ENCODE peak calls at places on chromosomes 13 and 19, in ten cellular contexts. A is EH; K is neural crest cell; X is foreskin keratinocyte; J is stromal cell of bone marrow; P is stimulated activated CD8-positive, alpha-beta memory T cell treated with anti-CD3 and anti-CD28 coated beads, Interleukin-4, amount 100 ng/mL, for 1 hour; C is GM23338; W is omental fat pad; Y is dorsolateral prefrontal cortex; D is activated naive CD8-positive, alpha-beta T cell treated with anti-CD3 and anti-CD28 coated beads for 36 hours. U is an unnamed sample.

GRCh38 chr13:22517544-22517943 is 663.2 kb upstream of the SGCG start:
- DNase-seq in P (no peak), X (no peak), Y (no peak), C (peak; percentile 35), J (no peak), D (no peak), A (no peak), W (no peak), K (no peak), U (no peak)

GRCh38 chr13:49669735-49670309 is 21.5 kb downstream of the EBPL start:
- DNase-seq in A (peak; percentile 78), K (peak; percentile 45), J (peak; percentile 57), C (peak; percentile 80), D (no peak), W (no peak), X (peak; percentile 43), Y (peak; percentile 54), P (no peak), U (peak; percentile 77)

GRCh38 chr13:106367361-106367781 is 168.1 kb downstream of the EFNB2 start:
- DNase-seq in J (no peak), A (no peak), D (no peak), C (no peak), Y (no peak), K (no peak), P (no peak), X (no peak), W (no peak), U (no peak)

GRCh38 chr13:19587635-19588300 is 26.4 kb upstream of the TPTE2 start:
- DNase-seq in X (peak; percentile 56), C (peak; percentile 62), K (no peak), J (peak; percentile 11), P (no peak), D (peak; percentile 17), A (peak; percentile 64), Y (no peak), W (no peak), U (no peak)

GRCh38 chr13:33727356-33728083 is 90.4 kb upstream of the RFC3 start:
- DNase-seq in Y (no peak), J (no peak), C (no peak), W (no peak), K (no peak), X (no peak), P (no peak), A (no peak), D (no peak), U (no peak)

GRCh38 chr19:30978639-30979038 is 370.6 kb downstream of the TSHZ3 start:
- DNase-seq in K (no peak), A (no peak), W (no peak), C (peak; percentile 20), D (no peak), J (no peak), Y (no peak), X (no peak), P (no peak), U (no peak)

GRCh38 chr13:36131215-36131930 is at the start of gene DCLK1:
- DNase-seq in C (peak; percentile 87), A (peak; percentile 57), P (no peak), Y (peak; percentile 64), J (peak; percentile 59), W (no peak), X (peak; percentile 4), D (no peak), K (peak; percentile 60), U (no peak)

GRCh38 chr13:50908371-50908770 is 1.2 kb upstream of the RNASEH2B start:
- DNase-seq in J (no peak), X (no peak), D (no peak), A (no peak), Y (no peak), P (no peak), W (no peak), C (no peak), K (no peak), U (no peak)

GRCh38 chr13:97235549-97236206 is 13.5 kb downstream of the MBNL2 start:
- DNase-seq in K (no peak), W (no peak), D (no peak), Y (no peak), A (no peak), J (no peak), C (no peak), P (no peak), X (no peak), U (peak; percentile 49)

GRCh38 chr19:7101498-7102253 is 32.2 kb downstream of the ZNF557 start:
- DNase-seq in Y (no peak), P (no peak), C (no peak), J (no peak), K (no peak), X (no peak), W (no peak), D (no peak), A (no peak), U (no peak)

GRCh38 chr19:4456843-4457653 is 546 bp downstream of the UBXN6 start:
- DNase-seq in K (peak; percentile 66), P (peak; percentile 13), Y (peak; percentile 38), D (peak; percentile 36), A (peak; percentile 75), X (peak; percentile 9), J (peak; percentile 18), C (peak; percentile 85), W (no peak), U (no peak)

GRCh38 chr19:13098291-13099072 is 4.2 kb downstream of the LYL1 start:
- DNase-seq in P (no peak), W (no peak), X (no peak), A (peak; percentile 72), Y (no peak), J (no peak), K (no peak), D (no peak), C (peak; percentile 72), U (peak; percentile 57)

GRCh38 chr13:35988648-35989081 is 142.5 kb downstream of the DCLK1 start:
- DNase-seq in P (no peak), Y (no peak), K (no peak), X (peak; percentile 19), D (no peak), C (peak; percentile 53), W (no peak), J (peak; percentile 31), A (peak; percentile 62), U (no peak)

GRCh38 chr13:39777021-39777420 is 121.6 kb downstream of the COG6 start:
- DNase-seq in D (no peak), K (no peak), C (no peak), Y (no peak), J (no peak), A (no peak), W (no peak), P (no peak), X (peak; percentile 11), U (no peak)

GRCh38 chr19:51366999-51367564 is 894 bp upstream of the ETFB start:
- DNase-seq in D (peak; percentile 52), P (no peak), C (no peak), A (no peak), J (no peak), K (no peak), X (no peak), W (no peak), Y (no peak), U (no peak)

GRCh38 chr19:10222201-10222890 is 8.8 kb downstream of the S1PR2 start:
- DNase-seq in K (no peak), C (no peak), X (no peak), W (no peak), P (no peak), Y (no peak), J (no peak), D (no peak), A (no peak), U (no peak)

GRCh38 chr13:91361755-91362271 is 14.3 kb downstream of the MIR17HG start:
- DNase-seq in X (no peak), J (no peak), C (no peak), D (no peak), W (no peak), Y (no peak), P (no peak), A (no peak), K (no peak), U (no peak)

GRCh38 chr13:40058757-40059236 is 403.3 kb downstream of the COG6 start:
- DNase-seq in D (no peak), W (no peak), J (no peak), P (no peak), A (no peak), Y (no peak), X (no peak), C (no peak), K (no peak), U (no peak)

GRCh38 chr19:45632468-45633196 is 6.6 kb downstream of the EML2 start:
- DNase-seq in D (peak; percentile 53), P (no peak), A (peak; percentile 96), J (peak; percentile 70), Y (peak; percentile 39), X (peak; percentile 98), W (peak; percentile 60), K (peak; percentile 74), C (peak; percentile 93), U (peak; percentile 30)

GRCh38 chr13:95281258-95281602 is 20.0 kb downstream of the ABCC4 start:
- DNase-seq in J (no peak), A (peak; percentile 21), W (no peak), P (no peak), K (no peak), D (no peak), Y (no peak), X (no peak), C (no peak), U (no peak)

GRCh38 chr19:47275866-47276461 is 1.3 kb downstream of the INAFM1 start:
- DNase-seq in P (no peak), A (peak; percentile 83), D (no peak), Y (no peak), K (no peak), X (no peak), W (no peak), C (no peak), J (no peak), U (no peak)

GRCh38 chr13:60836821-60837220 is 439.8 kb downstream of the TDRD3 start:
- DNase-seq in C (no peak), W (no peak), K (no peak), X (peak; percentile 34), Y (no peak), P (no peak), D (no peak), A (no peak), J (no peak), U (no peak)

U was measured in cerebellum.